ENCODE peak calls at places on chromosomes 11 and 22, in nine cellular contexts. H is right atrium auricular region; M is tibial artery; R is lung microvascular endothelial cell; N is AG09319; S is LoVo; U is T follicular helper cell; A is stimulated activated CD8-positive, alpha-beta memory T cell treated with anti-CD3 and anti-CD28 coated beads, Interleukin-7, amount 100 ng/mL, for 4 hours; C is ascending aorta. Y is an unnamed sample.

GRCh38 chr11:66119348-66120133 is 49.5 kb downstream of the PACS1 start:
- DNase-seq in H (no peak), M (no peak), R (peak), N (no peak), S (no peak), U (no peak), A (no peak), C (no peak), Y (no peak)

GRCh38 chr11:33377852-33378385 is 120.7 kb downstream of the HIPK3 start:
- DNase-seq in H (no peak), M (no peak), R (no peak), N (no peak), S (no peak), U (no peak), A (no peak), C (no peak), Y (no peak)

GRCh38 chr11:106608677-106609076 is 409.6 kb downstream of the GUCY1A2 start:
- DNase-seq in H (no peak), M (no peak), R (no peak), N (no peak), S (no peak), U (no peak), A (no peak), C (no peak), Y (no peak)

GRCh38 chr11:66068154-66068821 is 1.8 kb upstream of the PACS1 start:
- DNase-seq in H (peak), M (peak), R (peak), N (peak), S (peak), U (peak), A (peak), C (no peak), Y (peak)

GRCh38 chr11:19963697-19964340 is 196.5 kb downstream of the DBX1 start:
- DNase-seq in H (no peak), M (no peak), R (no peak), N (no peak), S (no peak), U (no peak), A (peak), C (no peak), Y (no peak)

GRCh38 chr22:39130892-39131855 is 21.3 kb downstream of the CBX7 start:
- DNase-seq in H (no peak), M (peak), R (no peak), N (no peak), S (no peak), U (no peak), A (no peak), C (no peak), Y (no peak)

GRCh38 chr11:63915961-63916836 is 765 bp downstream of the RCOR2 start:
- DNase-seq in H (no peak), M (peak), R (no peak), N (no peak), S (no peak), U (no peak), A (no peak), C (no peak), Y (peak)

GRCh38 chr22:20741634-20742581 is 32.0 kb upstream of the SERPIND1 start:
- DNase-seq in H (no peak), M (no peak), R (peak), N (no peak), S (peak), U (peak), A (no peak), C (no peak), Y (no peak)

GRCh38 chr11:101128571-101129202 is 926 bp downstream of the PGR start:
- DNase-seq in H (no peak), M (peak), R (peak), N (no peak), S (no peak), U (no peak), A (no peak), C (no peak), Y (peak)

GRCh38 chr11:7204778-7205177 is 46.9 kb upstream of the SYT9 start:
- DNase-seq in H (no peak), M (no peak), R (peak), N (no peak), S (no peak), U (no peak), A (no peak), C (no peak), Y (no peak)

GRCh38 chr11:35118906-35119305 is 20.1 kb upstream of the CD44 start:
- DNase-seq in H (no peak), M (no peak), R (no peak), N (no peak), S (no peak), U (no peak), A (no peak), C (no peak), Y (no peak)

GRCh38 chr11:93528252-93528651 is 14.9 kb downstream of the SMCO4 start:
- DNase-seq in H (peak), M (no peak), R (no peak), N (no peak), S (no peak), U (no peak), A (no peak), C (no peak), Y (peak)

GRCh38 chr11:130220311-130221030 is 60.9 kb downstream of the ST14 start:
- DNase-seq in H (no peak), M (no peak), R (no peak), N (no peak), S (no peak), U (no peak), A (no peak), C (no peak), Y (no peak)

GRCh38 chr11:130037881-130038601 is 31.7 kb upstream of the APLP2 start:
- DNase-seq in H (no peak), M (no peak), R (peak), N (no peak), S (no peak), U (no peak), A (no peak), C (no peak), Y (no peak)

GRCh38 chr22:43850529-43850928 is 11.8 kb downstream of the SULT4A1 start:
- DNase-seq in H (no peak), M (no peak), R (no peak), N (no peak), S (no peak), U (no peak), A (no peak), C (no peak), Y (peak)

GRCh38 chr11:18936002-18936673 is 3.1 kb downstream of the MRGPRX1 start:
- DNase-seq in H (no peak), M (no peak), R (no peak), N (no peak), S (no peak), U (no peak), A (no peak), C (no peak), Y (no peak)

GRCh38 chr11:70060611-70061293 is 17.4 kb upstream of the ANO1 start:
- DNase-seq in H (peak), M (no peak), R (no peak), N (no peak), S (no peak), U (no peak), A (no peak), C (no peak), Y (no peak)

GRCh38 chr11:17185938-17186337 is 21.8 kb downstream of the PIK3C2A start:
- DNase-seq in H (no peak), M (no peak), R (no peak), N (no peak), S (no peak), U (no peak), A (no peak), C (no peak), Y (no peak)

GRCh38 chr11:10654211-10655150 is 39.1 kb downstream of the IRAG1 start:
- DNase-seq in H (no peak), M (no peak), R (peak), N (no peak), S (peak), U (peak), A (no peak), C (no peak), Y (no peak)

GRCh38 chr11:66907751-66908173 is 50.4 kb downstream of the PC start:
- DNase-seq in H (no peak), M (no peak), R (no peak), N (no peak), S (no peak), U (no peak), A (no peak), C (no peak), Y (no peak)

GRCh38 chr11:44823920-44824704 is 97.3 kb downstream of the TSPAN18 start:
- DNase-seq in H (no peak), M (no peak), R (peak), N (no peak), S (no peak), U (no peak), A (no peak), C (no peak), Y (no peak)

GRCh38 chr11:118924591-118925585 is 838 bp downstream of the BCL9L start:
- DNase-seq in H (no peak), M (peak), R (peak), N (no peak), S (no peak), U (no peak), A (no peak), C (no peak), Y (peak)

GRCh38 chr22:49973018-49973965 is 12.7 kb downstream of the PIM3 start:
- DNase-seq in H (no peak), M (peak), R (no peak), N (no peak), S (no peak), U (no peak), A (no peak), C (no peak), Y (no peak)

GRCh38 chr11:103736986-103737622 is 299.3 kb upstream of the DDI1 start:
- DNase-seq in H (no peak), M (no peak), R (no peak), N (no peak), S (no peak), U (no peak), A (no peak), C (no peak), Y (no peak)

GRCh38 chr11:31133064-31133463 is 236.5 kb downstream of the DCDC1 start:
- DNase-seq in H (no peak), M (no peak), R (no peak), N (no peak), S (no peak), U (no peak), A (no peak), C (no peak), Y (no peak)

GRCh38 chr11:45922425-45923082 is at the start of gene LARGE2:
- DNase-seq in H (no peak), M (peak), R (no peak), N (no peak), S (peak), U (no peak), A (no peak), C (no peak), Y (no peak)

GRCh38 chr11:1478011-1478410 is 8.6 kb downstream of the MOB2 start:
- DNase-seq in H (no peak), M (peak), R (no peak), N (no peak), S (no peak), U (no peak), A (no peak), C (no peak), Y (peak)

GRCh38 chr11:113831314-113831713 is 44.1 kb downstream of the USP28 start:
- DNase-seq in H (no peak), M (no peak), R (no peak), N (no peak), S (no peak), U (no peak), A (no peak), C (no peak), Y (no peak)

GRCh38 chr22:19664951-19665783 is 49.1 kb upstream of the SEPTIN5 start:
- DNase-seq in H (no peak), M (no peak), R (no peak), N (no peak), S (no peak), U (no peak), A (no peak), C (no peak), Y (no peak)

GRCh38 chr11:2092956-2093412 is 46.2 kb downstream of the IGF2 start:
- DNase-seq in H (no peak), M (peak), R (no peak), N (no peak), S (peak), U (peak), A (peak), C (peak), Y (peak)

GRCh38 chr11:111476961-111477360 is 35.2 kb downstream of the BTG4 start:
- DNase-seq in H (no peak), M (no peak), R (no peak), N (no peak), S (no peak), U (no peak), A (no peak), C (no peak), Y (no peak)

GRCh38 chr11:11552688-11553087 is 69.1 kb downstream of the GALNT18 start:
- DNase-seq in H (no peak), M (no peak), R (no peak), N (no peak), S (peak), U (no peak), A (no peak), C (no peak), Y (no peak)